ENCODE peak calls at places on chromosomes 4 and X, in ten cellular contexts. One of them, this sample, is unnamed.

GRCh38 chr4:27176400-27176799 is 315.8 kb downstream of the STIM2 start:
- DNase-seq in gastrocnemius medialis: no peak
- DNase-seq in left lung: no peak
- DNase-seq in transverse colon: peak; percentile 25
- DNase-seq in fibroblast of lung: peak; percentile 12
- DNase-seq in upper lobe of left lung: no peak
- DNase-seq in CD4-positive, alpha-beta T cell: no peak
- DNase-seq in testis: peak; percentile 26
- DNase-seq in lung: no peak
- DNase-seq in upper lobe of right lung: no peak
- DNase-seq in this sample: no peak

GRCh38 chr4:158243071-158243470 is 32.8 kb downstream of the TMEM144 start:
- DNase-seq in gastrocnemius medialis: no peak
- DNase-seq in left lung: no peak
- DNase-seq in transverse colon: no peak
- DNase-seq in fibroblast of lung: no peak
- DNase-seq in upper lobe of left lung: no peak
- DNase-seq in CD4-positive, alpha-beta T cell: no peak
- DNase-seq in testis: no peak
- DNase-seq in lung: no peak
- DNase-seq in upper lobe of right lung: no peak
- DNase-seq in this sample: no peak

GRCh38 chrX:10054396-10054795 is 87.2 kb downstream of the CLDN34 start:
- DNase-seq in gastrocnemius medialis: no peak
- DNase-seq in left lung: no peak
- DNase-seq in transverse colon: no peak
- DNase-seq in fibroblast of lung: no peak
- DNase-seq in upper lobe of left lung: peak; percentile 63
- DNase-seq in CD4-positive, alpha-beta T cell: no peak
- DNase-seq in testis: no peak
- DNase-seq in lung: peak; percentile 67
- DNase-seq in upper lobe of right lung: peak; percentile 77
- DNase-seq in this sample: no peak

GRCh38 chrX:36957425-36958328 is 50.5 kb upstream of the FAM47C start:
- DNase-seq in gastrocnemius medialis: no peak
- DNase-seq in left lung: peak; percentile 37
- DNase-seq in transverse colon: peak; percentile 17
- DNase-seq in fibroblast of lung: no peak
- DNase-seq in upper lobe of left lung: peak; percentile 62
- DNase-seq in CD4-positive, alpha-beta T cell: no peak
- DNase-seq in testis: no peak
- DNase-seq in lung: peak; percentile 32
- DNase-seq in upper lobe of right lung: peak; percentile 79
- DNase-seq in this sample: no peak

GRCh38 chr4:184792950-184793555 is 32.7 kb downstream of the ACSL1 start:
- DNase-seq in gastrocnemius medialis: peak; percentile 85
- DNase-seq in left lung: peak; percentile 73
- DNase-seq in transverse colon: no peak
- DNase-seq in fibroblast of lung: peak; percentile 97
- DNase-seq in upper lobe of left lung: peak; percentile 85
- DNase-seq in CD4-positive, alpha-beta T cell: no peak
- DNase-seq in testis: peak; percentile 37
- DNase-seq in lung: no peak
- DNase-seq in upper lobe of right lung: no peak
- DNase-seq in this sample: no peak

GRCh38 chr4:84159767-84160166 is 339.3 kb downstream of the NKX6-1 start:
- DNase-seq in gastrocnemius medialis: no peak
- DNase-seq in left lung: no peak
- DNase-seq in transverse colon: no peak
- DNase-seq in fibroblast of lung: no peak
- DNase-seq in upper lobe of left lung: no peak
- DNase-seq in CD4-positive, alpha-beta T cell: no peak
- DNase-seq in testis: peak; percentile 56
- DNase-seq in lung: no peak
- DNase-seq in upper lobe of right lung: no peak
- DNase-seq in this sample: no peak

GRCh38 chr4:175509320-175509719 is 302.7 kb downstream of the GPM6A start:
- DNase-seq in gastrocnemius medialis: no peak
- DNase-seq in left lung: no peak
- DNase-seq in transverse colon: no peak
- DNase-seq in fibroblast of lung: no peak
- DNase-seq in upper lobe of left lung: no peak
- DNase-seq in CD4-positive, alpha-beta T cell: no peak
- DNase-seq in testis: no peak
- DNase-seq in lung: no peak
- DNase-seq in upper lobe of right lung: no peak
- DNase-seq in this sample: no peak

GRCh38 chr4:187603093-187603395 is 392.5 kb upstream of the ZFP42 start:
- DNase-seq in gastrocnemius medialis: no peak
- DNase-seq in left lung: no peak
- DNase-seq in transverse colon: no peak
- DNase-seq in fibroblast of lung: peak; percentile 75
- DNase-seq in upper lobe of left lung: no peak
- DNase-seq in CD4-positive, alpha-beta T cell: no peak
- DNase-seq in testis: no peak
- DNase-seq in lung: no peak
- DNase-seq in upper lobe of right lung: no peak
- DNase-seq in this sample: no peak

GRCh38 chr4:139229534-139230039 is 50.4 kb downstream of the MGARP start:
- DNase-seq in gastrocnemius medialis: no peak
- DNase-seq in left lung: no peak
- DNase-seq in transverse colon: no peak
- DNase-seq in fibroblast of lung: peak; percentile 81
- DNase-seq in upper lobe of left lung: no peak
- DNase-seq in CD4-positive, alpha-beta T cell: no peak
- DNase-seq in testis: peak; percentile 20
- DNase-seq in lung: no peak
- DNase-seq in upper lobe of right lung: no peak
- DNase-seq in this sample: no peak

DNA sequence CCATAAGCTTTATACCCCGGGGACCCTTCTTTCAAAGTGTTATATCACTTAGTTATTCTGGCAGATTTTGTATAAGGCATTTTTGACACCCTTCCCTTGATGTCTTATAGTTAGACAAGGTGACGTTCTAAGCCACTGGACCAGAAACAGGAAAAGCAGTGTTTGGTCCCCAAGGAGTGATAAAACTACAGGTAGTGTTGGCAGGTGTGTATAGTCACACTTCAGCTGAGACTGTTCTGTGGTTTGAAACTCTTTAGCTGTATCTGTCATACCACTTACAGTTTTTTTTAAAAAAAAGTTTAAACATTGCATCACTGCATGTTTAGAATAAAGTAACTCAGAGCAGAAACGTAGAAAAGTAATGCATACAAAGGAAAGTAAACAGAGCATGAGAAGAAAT is 48.5 kb downstream of the TLL1 start:
- DNase-seq in gastrocnemius medialis: no peak
- DNase-seq in left lung: no peak
- DNase-seq in transverse colon: no peak
- DNase-seq in fibroblast of lung: no peak
- DNase-seq in upper lobe of left lung: no peak
- DNase-seq in CD4-positive, alpha-beta T cell: no peak
- DNase-seq in testis: no peak
- DNase-seq in lung: no peak
- DNase-seq in upper lobe of right lung: no peak
- DNase-seq in this sample: no peak
- H3K9me3 ChIP-seq in gastrocnemius medialis: no peaks in the 10 kb centered on the region
- H3K9me3 ChIP-seq in left lung: no peaks in the 10 kb centered on the region
- H3K9me3 ChIP-seq in transverse colon: no peaks in the 10 kb centered on the region
- H3K9me3 ChIP-seq in fibroblast of lung: no peaks in the 10 kb centered on the region
- H3K9me3 ChIP-seq in upper lobe of left lung: no peaks in the 10 kb centered on the region
- H3K9me3 ChIP-seq in CD4-positive, alpha-beta T cell: no peaks in the 10 kb centered on the region
- H3K9me3 ChIP-seq in testis: no peaks in the 10 kb centered on the region
- H3K9me3 ChIP-seq in lung: no peaks in the 10 kb centered on the region
- H3K9me3 ChIP-seq in upper lobe of right lung: no peaks in the 10 kb centered on the region
- H3K9me3 ChIP-seq in this sample: no peaks in the 10 kb centered on the region

GRCh38 chrX:52359614-52360232 is 9.1 kb upstream of the XAGE2 start:
- DNase-seq in gastrocnemius medialis: no peak
- DNase-seq in left lung: no peak
- DNase-seq in transverse colon: no peak
- DNase-seq in fibroblast of lung: peak; percentile 48
- DNase-seq in upper lobe of left lung: no peak
- DNase-seq in CD4-positive, alpha-beta T cell: no peak
- DNase-seq in testis: peak; percentile 50
- DNase-seq in lung: no peak
- DNase-seq in upper lobe of right lung: no peak
- DNase-seq in this sample: no peak

GRCh38 chrX:52368368-52369055 is at the start of gene XAGE2:
- DNase-seq in gastrocnemius medialis: no peak
- DNase-seq in left lung: no peak
- DNase-seq in transverse colon: no peak
- DNase-seq in fibroblast of lung: no peak
- DNase-seq in upper lobe of left lung: no peak
- DNase-seq in CD4-positive, alpha-beta T cell: no peak
- DNase-seq in testis: no peak
- DNase-seq in lung: no peak
- DNase-seq in upper lobe of right lung: no peak
- DNase-seq in this sample: no peak

DNA sequence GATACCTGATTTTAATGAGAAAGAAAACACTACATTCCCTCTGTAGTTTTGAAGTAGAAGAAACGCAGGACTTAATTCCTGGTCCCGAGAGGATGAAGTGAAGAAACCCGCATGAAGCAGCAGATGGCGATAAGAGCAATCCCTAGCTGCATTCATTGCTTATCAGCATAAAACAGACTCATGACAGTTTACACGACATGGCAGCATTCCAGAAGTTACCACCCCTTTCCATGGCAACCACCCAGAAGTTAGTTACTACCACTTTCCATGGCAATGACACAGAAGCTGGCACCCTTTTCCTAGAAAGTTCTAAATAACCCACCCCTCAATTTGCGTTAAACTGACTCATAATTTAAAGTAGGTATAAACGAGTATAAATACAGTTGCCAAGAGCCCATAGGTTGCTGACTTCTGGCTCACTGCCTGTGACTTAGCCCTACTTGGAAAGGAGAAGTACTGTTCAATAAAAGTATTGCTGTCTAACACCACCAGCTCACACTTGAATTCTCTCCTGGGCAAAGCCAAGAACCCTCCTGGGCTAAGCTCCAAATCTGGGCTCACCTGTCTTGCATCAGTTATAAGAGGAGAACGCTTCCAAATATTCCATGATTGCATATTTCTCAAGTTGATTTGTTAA is 5.5 kb upstream of the XAGE2 start:
- DNase-seq in gastrocnemius medialis: no peak
- DNase-seq in left lung: no peak
- DNase-seq in transverse colon: peak; percentile 21
- DNase-seq in fibroblast of lung: peak; percentile 12
- DNase-seq in upper lobe of left lung: peak; percentile 30
- DNase-seq in CD4-positive, alpha-beta T cell: no peak
- DNase-seq in testis: no peak
- DNase-seq in lung: no peak
- DNase-seq in upper lobe of right lung: no peak
- DNase-seq in this sample: no peak
- TF ChIP-seq CTCF in gastrocnemius medialis: no peak
- TF ChIP-seq CTCF in left lung: no peak
- TF ChIP-seq CTCF in transverse colon: no peak
- TF ChIP-seq CTCF in fibroblast of lung: no peak
- TF ChIP-seq CTCF in upper lobe of left lung: no peak
- TF ChIP-seq CTCF in CD4-positive, alpha-beta T cell: no peak
- TF ChIP-seq CTCF in testis: no peak
- TF ChIP-seq CTCF in lung: no peak
- TF ChIP-seq CTCF in upper lobe of right lung: no peak
- TF ChIP-seq CTCF in this sample: no peak

DNA sequence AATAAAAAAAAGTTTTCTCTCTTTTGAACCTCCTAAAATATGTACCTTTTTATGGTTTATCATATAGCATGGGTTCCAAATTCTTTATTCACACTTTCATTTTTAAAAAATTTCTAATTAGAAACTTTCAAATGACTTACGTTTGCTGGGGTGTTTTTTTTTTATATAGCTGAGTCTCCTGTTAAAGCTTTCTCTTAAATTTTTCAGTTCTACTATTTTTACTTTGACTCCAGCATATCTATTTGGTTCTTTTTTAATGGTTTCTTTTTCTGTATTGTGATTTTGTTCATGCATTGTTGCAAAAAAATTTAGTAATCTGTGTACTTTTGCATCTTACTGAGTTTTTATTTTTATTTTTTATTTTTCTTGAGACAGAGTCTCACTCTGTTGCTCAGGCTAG is 22.3 kb downstream of the ZNF718 start:
- DNase-seq in gastrocnemius medialis: no peak
- DNase-seq in left lung: no peak
- DNase-seq in transverse colon: no peak
- DNase-seq in fibroblast of lung: no peak
- DNase-seq in upper lobe of left lung: no peak
- DNase-seq in CD4-positive, alpha-beta T cell: no peak
- DNase-seq in testis: no peak
- DNase-seq in lung: no peak
- DNase-seq in upper lobe of right lung: no peak
- DNase-seq in this sample: no peak
- H3K9me3 ChIP-seq in gastrocnemius medialis: peaks cover 4% of the 10 kb centered on the region
- H3K9me3 ChIP-seq in left lung: peaks cover 100% of the 10 kb centered on the region
- H3K9me3 ChIP-seq in transverse colon: peaks cover 81% of the 10 kb centered on the region
- H3K9me3 ChIP-seq in fibroblast of lung: no peaks in the 10 kb centered on the region
- H3K9me3 ChIP-seq in upper lobe of left lung: peaks cover 99% of the 10 kb centered on the region
- H3K9me3 ChIP-seq in CD4-positive, alpha-beta T cell: peaks cover 95% of the 10 kb centered on the region
- H3K9me3 ChIP-seq in testis: peaks cover 3% of the 10 kb centered on the region
- H3K9me3 ChIP-seq in lung: peaks cover 29% of the 10 kb centered on the region
- H3K9me3 ChIP-seq in upper lobe of right lung: peaks cover 69% of the 10 kb centered on the region
- H3K9me3 ChIP-seq in this sample: peaks cover 33% of the 10 kb centered on the region

GRCh38 chrX:39760930-39761329 is 336.8 kb downstream of the BCOR start:
- DNase-seq in gastrocnemius medialis: no peak
- DNase-seq in left lung: no peak
- DNase-seq in transverse colon: no peak
- DNase-seq in fibroblast of lung: no peak
- DNase-seq in upper lobe of left lung: no peak
- DNase-seq in CD4-positive, alpha-beta T cell: no peak
- DNase-seq in testis: no peak
- DNase-seq in lung: no peak
- DNase-seq in upper lobe of right lung: no peak
- DNase-seq in this sample: no peak

GRCh38 chrX:39762266-39762841 is 335.4 kb downstream of the BCOR start:
- DNase-seq in gastrocnemius medialis: no peak
- DNase-seq in left lung: no peak
- DNase-seq in transverse colon: no peak
- DNase-seq in fibroblast of lung: peak; percentile 89
- DNase-seq in upper lobe of left lung: no peak
- DNase-seq in CD4-positive, alpha-beta T cell: no peak
- DNase-seq in testis: no peak
- DNase-seq in lung: no peak
- DNase-seq in upper lobe of right lung: no peak
- DNase-seq in this sample: no peak

GRCh38 chrX:39758791-39759525 is 338.8 kb downstream of the BCOR start:
- DNase-seq in gastrocnemius medialis: no peak
- DNase-seq in left lung: no peak
- DNase-seq in transverse colon: no peak
- DNase-seq in fibroblast of lung: no peak
- DNase-seq in upper lobe of left lung: no peak
- DNase-seq in CD4-positive, alpha-beta T cell: no peak
- DNase-seq in testis: peak; percentile 35
- DNase-seq in lung: no peak
- DNase-seq in upper lobe of right lung: no peak
- DNase-seq in this sample: no peak

GRCh38 chrX:39757971-39758370 is 339.8 kb downstream of the BCOR start:
- DNase-seq in gastrocnemius medialis: no peak
- DNase-seq in left lung: no peak
- DNase-seq in transverse colon: no peak
- DNase-seq in fibroblast of lung: no peak
- DNase-seq in upper lobe of left lung: no peak
- DNase-seq in CD4-positive, alpha-beta T cell: no peak
- DNase-seq in testis: no peak
- DNase-seq in lung: no peak
- DNase-seq in upper lobe of right lung: no peak
- DNase-seq in this sample: no peak

GRCh38 chrX:39759526-39760224 is 338.1 kb downstream of the BCOR start:
- DNase-seq in gastrocnemius medialis: no peak
- DNase-seq in left lung: no peak
- DNase-seq in transverse colon: no peak
- DNase-seq in fibroblast of lung: peak; percentile 68
- DNase-seq in upper lobe of left lung: no peak
- DNase-seq in CD4-positive, alpha-beta T cell: no peak
- DNase-seq in testis: peak; percentile 36
- DNase-seq in lung: no peak
- DNase-seq in upper lobe of right lung: peak; percentile 66
- DNase-seq in this sample: no peak
- TF ChIP-seq CTCF in gastrocnemius medialis: no peak
- TF ChIP-seq CTCF in left lung: no peak
- TF ChIP-seq CTCF in transverse colon: no peak
- TF ChIP-seq CTCF in fibroblast of lung: no peak
- TF ChIP-seq CTCF in upper lobe of left lung: no peak
- TF ChIP-seq CTCF in CD4-positive, alpha-beta T cell: no peak
- TF ChIP-seq CTCF in testis: no peak
- TF ChIP-seq CTCF in lung: no peak
- TF ChIP-seq CTCF in upper lobe of right lung: no peak
- TF ChIP-seq CTCF in this sample: no peak

This sample was measured in Peyer's patch.